ENCODE peak calls at places on chromosomes 4 and X, in four cellular contexts. D, L, S and R are unnamed samples.

GRCh38 chrX:71616672-71617529 is 1.4 kb downstream of the CXCR3 start:
- DNase-seq in D (no peak), L (peak; percentile 31), S (no peak), R (no peak)

GRCh38 chr4:148116264-148116663 is 325.9 kb downstream of the NR3C2 start:
- DNase-seq in D (no peak), L (no peak), S (no peak), R (no peak)

GRCh38 chrX:72620550-72621145 is 48.0 kb upstream of the HDAC8 start:
- DNase-seq in D (peak; percentile 94), L (peak; percentile 2), S (no peak), R (no peak)

GRCh38 chr4:66052426-66052825 is 382.1 kb upstream of the EPHA5 start:
- DNase-seq in D (no peak), L (no peak), S (no peak), R (no peak)

GRCh38 chrX:24694825-24695224 is 1.1 kb downstream of the POLA1 start:
- DNase-seq in D (no peak), L (no peak), S (no peak), R (no peak)

GRCh38 chr4:146063143-146063542 is 112.4 kb upstream of the LSM6 start:
- DNase-seq in D (no peak), L (no peak), S (peak; percentile 51), R (no peak)

GRCh38 chr4:123096038-123096437 is 173.6 kb upstream of the NUDT6 start:
- DNase-seq in D (peak; percentile 48), L (peak; percentile 15), S (no peak), R (no peak)

GRCh38 chr4:175720722-175721121 is 91.3 kb downstream of the GPM6A start:
- DNase-seq in D (no peak), L (no peak), S (no peak), R (no peak)

GRCh38 chr4:173211838-173212237 is 43.2 kb downstream of the GALNT7 start:
- DNase-seq in D (peak; percentile 58), L (no peak), S (no peak), R (no peak)

GRCh38 chrX:71181910-71182799 is 37.5 kb downstream of the NLGN3 start:
- DNase-seq in D (peak; percentile 98), L (peak; percentile 95), S (peak; percentile 82), R (peak; percentile 78)

GRCh38 chr4:80540785-80541469 is 205.4 kb downstream of the CFAP299 start:
- DNase-seq in D (no peak), L (no peak), S (peak; percentile 36), R (no peak)

GRCh38 chrX:8988456-8988855 is 45.5 kb downstream of the FAM9B start:
- DNase-seq in D (peak; percentile 1), L (peak; percentile 0), S (no peak), R (no peak)

GRCh38 chrX:46209768-46210167 is 335.5 kb downstream of the ZNF674 start:
- DNase-seq in D (no peak), L (no peak), S (no peak), R (no peak)

GRCh38 chrX:123475068-123475724 is 257.7 kb downstream of the THOC2 start:
- DNase-seq in D (peak; percentile 2), L (no peak), S (no peak), R (no peak)

GRCh38 chrX:150429577-150429976 is 66.5 kb downstream of the MAMLD1 start:
- DNase-seq in D (peak; percentile 23), L (no peak), S (no peak), R (no peak)

GRCh38 chr4:115424852-115425251 is 311.4 kb upstream of the NDST4 start:
- DNase-seq in D (no peak), L (no peak), S (no peak), R (no peak)

GRCh38 chr4:17811078-17811603 is 362 bp downstream of the NCAPG start:
- DNase-seq in D (no peak), L (no peak), S (no peak), R (no peak)

GRCh38 chrX:110384490-110384889 is 25.8 kb downstream of the RTL9 start:
- DNase-seq in D (no peak), L (no peak), S (no peak), R (no peak)
- TF ChIP-seq ESRRA in D (no peak), L (no peak), S (no peak), R (no peak)

GRCh38 chr4:11625206-11625605 is 196.5 kb upstream of the HS3ST1 start:
- DNase-seq in D (no peak), L (no peak), S (no peak), R (no peak)
- TF ChIP-seq ESRRA in D (no peak), L (no peak), S (no peak), R (no peak)

DNA sequence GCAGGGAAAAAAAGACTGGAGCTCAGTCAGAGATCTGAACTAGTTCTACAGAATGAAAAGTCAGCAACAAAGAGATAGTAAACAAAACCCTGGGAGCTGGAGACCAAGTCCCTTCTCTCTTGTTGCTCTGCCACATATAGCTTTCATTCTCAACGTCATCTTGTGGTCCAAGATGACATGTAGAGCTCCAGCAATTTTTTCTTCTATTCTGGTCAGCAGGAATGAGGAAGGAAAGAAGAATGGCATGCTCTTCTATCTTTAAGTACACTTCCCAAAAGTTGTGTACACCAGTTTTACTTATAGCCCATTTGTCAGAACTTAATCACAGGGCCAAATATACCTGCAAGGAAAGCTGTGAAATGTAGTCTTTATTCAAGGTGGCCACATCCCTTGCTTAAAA is 45.6 kb downstream of the RAP2C start:
- DNase-seq in D (no peak), L (no peak), S (no peak), R (no peak)
- TF ChIP-seq ESRRA in D (no peak), L (no peak), S (no peak), R (no peak)

DNA sequence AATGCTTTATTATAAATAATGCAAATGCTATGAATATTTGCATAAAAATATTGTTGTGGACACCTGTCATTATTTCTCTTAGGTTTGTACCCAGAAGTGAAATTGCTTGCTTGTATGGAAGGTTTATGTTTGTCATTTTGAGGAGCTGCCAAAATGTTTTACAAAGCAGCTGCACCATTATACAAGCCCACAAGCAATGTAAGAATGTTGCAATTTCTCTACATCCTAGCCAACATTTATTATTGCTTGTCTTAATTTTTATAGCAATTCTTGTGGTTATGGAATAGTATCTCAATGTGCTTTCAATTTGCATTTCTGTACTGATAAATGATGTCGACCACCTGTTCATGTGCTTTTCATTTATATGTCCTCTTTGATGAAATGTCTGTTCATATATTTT is 18.7 kb upstream of the RBMX start:
- DNase-seq in D (no peak), L (no peak), S (no peak), R (no peak)
- TF ChIP-seq ESRRA in D (no peak), L (no peak), S (no peak), R (no peak)

GRCh38 chr4:152103181-152103901 is 342.5 kb upstream of the GATB start:
- DNase-seq in D (no peak), L (no peak), S (no peak), R (no peak)
- TF ChIP-seq ESRRA in D (no peak), L (no peak), S (no peak), R (no peak)